ENCODE peak calls at places on chromosomes 13 and 19, in four cellular contexts. Y, K, Q and R are unnamed samples.

GRCh38 chr13:44157614-44158013 is 216.0 kb upstream of the SERP2 start:
- DNase-seq in K (no peak), Q (no peak), Y (no peak), R (no peak)

GRCh38 chr19:39397360-39398296 is 6.5 kb downstream of the MED29 start:
- DNase-seq in Q (peak), K (peak), Y (peak), R (peak)

GRCh38 chr19:53177986-53178385 is 15.2 kb downstream of the ZNF665 start:
- DNase-seq in Q (no peak), K (no peak), Y (no peak), R (no peak)

GRCh38 chr13:23679214-23679613 is 109.0 kb downstream of the TNFRSF19 start:
- DNase-seq in Q (no peak), K (peak), Y (no peak), R (peak)

GRCh38 chr19:6065685-6066365 is 44.5 kb downstream of the RFX2 start:
- DNase-seq in Y (peak), K (peak), Q (peak), R (peak)

GRCh38 chr19:13476071-13476470 is 30.2 kb downstream of the CACNA1A start:
- DNase-seq in Q (no peak), Y (no peak), K (no peak), R (no peak)

GRCh38 chr19:35718345-35719041 is 690 bp downstream of the KMT2B start:
- DNase-seq in K (no peak), Y (peak), Q (no peak), R (peak)

GRCh38 chr13:25037057-25037813 is 58.7 kb upstream of the PABPC3 start:
- DNase-seq in Y (peak), Q (peak), K (peak), R (peak)

GRCh38 chr19:6576869-6577281 is 14.1 kb downstream of the CD70 start:
- DNase-seq in Y (no peak), Q (no peak), K (no peak), R (no peak)

GRCh38 chr19:7681336-7682174 is 922 bp downstream of the TRAPPC5 start:
- DNase-seq in Q (peak), Y (peak), K (peak), R (peak)

GRCh38 chr19:50980203-50980602 is 3.5 kb downstream of the KLK7 start:
- DNase-seq in K (no peak), Y (no peak), Q (no peak), R (no peak)

GRCh38 chr19:17706750-17707181 is 12.5 kb upstream of the MAP1S start:
- DNase-seq in Q (peak), Y (no peak), K (peak), R (no peak)

GRCh38 chr13:109355875-109356428 is 430.4 kb downstream of the IRS2 start:
- DNase-seq in Y (no peak), K (no peak), Q (no peak), R (no peak)

GRCh38 chr13:36543671-36544070 is 111.4 kb downstream of the CCNA1 start:
- DNase-seq in Y (peak), K (no peak), Q (no peak), R (no peak)

GRCh38 chr13:31182987-31183386 is 16.8 kb upstream of the B3GLCT start:
- DNase-seq in Y (no peak), Q (no peak), K (no peak), R (no peak)

GRCh38 chr13:52650731-52651130 is 1.9 kb upstream of the SUGT1 start:
- DNase-seq in Y (no peak), Q (no peak), K (no peak), R (no peak)

GRCh38 chr13:26184791-26185250 is 37.3 kb downstream of the RNF6 start:
- DNase-seq in Y (peak), Q (peak), K (peak), R (peak)

GRCh38 chr13:63308585-63308984 is 1892.9 kb upstream of the PCDH20 start:
- DNase-seq in Q (no peak), K (no peak), Y (no peak), R (no peak)

GRCh38 chr19:41399525-41399924 is 1.9 kb downstream of the BCKDHA start:
- DNase-seq in Y (no peak), K (no peak), Q (no peak), R (no peak)

GRCh38 chr13:43848250-43848649 is 31.3 kb downstream of the CCDC122 start:
- DNase-seq in Q (no peak), Y (no peak), K (peak), R (no peak)

GRCh38 chr13:21686761-21687391 is 16.0 kb downstream of the FGF9 start:
- DNase-seq in K (no peak), Y (no peak), Q (no peak), R (no peak)

GRCh38 chr19:50371914-50372475 is 4.3 kb upstream of the NR1H2 start:
- DNase-seq in K (no peak), Y (no peak), Q (no peak), R (no peak)

GRCh38 chr19:11226716-11227166 is 12.7 kb upstream of the ANGPTL8 start:
- DNase-seq in K (no peak), Y (no peak), Q (no peak), R (no peak)

GRCh38 chr19:7868671-7869452 is 5.3 kb downstream of the PRR36 start:
- DNase-seq in Y (peak), Q (peak), K (peak), R (peak)

GRCh38 chr13:76512676-76513277 is 373.4 kb downstream of the KCTD12 start:
- DNase-seq in Y (peak), Q (no peak), K (peak), R (no peak)

GRCh38 chr19:58551123-58551497 is 3.8 kb downstream of the CHMP2A start:
- DNase-seq in Y (no peak), K (no peak), Q (no peak), R (no peak)

GRCh38 chr13:35471466-35472307 is 4.8 kb downstream of the MAB21L1 start:
- DNase-seq in Q (no peak), Y (no peak), K (no peak), R (no peak)

GRCh38 chr13:113337556-113337955 is 26.4 kb downstream of the GRTP1 start:
- DNase-seq in Y (no peak), K (no peak), Q (no peak), R (no peak)

GRCh38 chr19:21127898-21128297 is 13.9 kb upstream of the ZNF431 start:
- DNase-seq in Y (no peak), K (no peak), Q (no peak), R (no peak)

GRCh38 chr13:98372886-98373285 is 195.8 kb upstream of the RNF113B start:
- DNase-seq in Y (no peak), K (no peak), Q (no peak), R (no peak)

GRCh38 chr19:14081797-14082674 is 3.5 kb downstream of the C19orf67 start:
- DNase-seq in Q (no peak), Y (peak), K (no peak), R (no peak)

GRCh38 chr19:6536138-6536671 is 5.4 kb downstream of the TNFSF9 start:
- DNase-seq in Q (peak), Y (no peak), K (peak), R (peak)

GRCh38 chr13:19596086-19596485 is 34.8 kb upstream of the TPTE2 start:
- DNase-seq in Y (no peak), K (no peak), Q (peak), R (no peak)

GRCh38 chr19:2540646-2541454 is 64.9 kb downstream of the GADD45B start:
- DNase-seq in K (peak), Y (peak), Q (peak), R (peak)

GRCh38 chr13:24270639-24271131 is 38.7 kb upstream of the C1QTNF9 start:
- DNase-seq in K (no peak), Y (peak), Q (peak), R (peak)

GRCh38 chr13:40363653-40364052 is 302.8 kb downstream of the FOXO1 start:
- DNase-seq in Q (no peak), K (no peak), Y (no peak), R (no peak)

GRCh38 chr19:38303517-38304351 is at the start of gene C19orf33:
- DNase-seq in K (peak), Q (peak), Y (peak), R (peak)

GRCh38 chr13:64075543-64076271 is 2660.1 kb upstream of the PCDH20 start:
- DNase-seq in Q (no peak), K (no peak), Y (no peak), R (no peak)

GRCh38 chr19:11848594-11849263 is at the start of gene ZNF439:
- DNase-seq in K (peak), Q (peak), Y (peak), R (no peak)